ENCODE peak calls at places on chromosomes 2 and 18, in six cellular contexts. Z is IMR-90, G is H1, O is mesenchymal stem cell, Q is neuronal stem cell, H is H9. N is an unnamed sample.

GRCh38 chr2:20563833-20564232 is 87.1 kb downstream of the HS1BP3 start:
- DNase-seq in Z (peak), G (no peak), O (no peak), Q (no peak), H (no peak), N (no peak)

GRCh38 chr2:130241041-130241707 is 42.9 kb upstream of the TUBA3E start:
- DNase-seq in Z (peak), G (no peak), O (peak), Q (no peak), H (no peak), N (peak)

GRCh38 chr2:72143441-72144356 is 4.0 kb downstream of the CYP26B1 start:
- DNase-seq in Z (no peak), G (no peak), O (peak), Q (no peak), H (peak), N (no peak)

GRCh38 chr2:20077411-20077940 is 26.0 kb upstream of the LAPTM4A start:
- DNase-seq in Z (no peak), G (no peak), O (no peak), Q (no peak), H (no peak), N (no peak)

GRCh38 chr2:126504953-126505352 is 151.0 kb upstream of the GYPC start:
- DNase-seq in Z (no peak), G (no peak), O (no peak), Q (no peak), H (no peak), N (no peak)

GRCh38 chr2:222410534-222410933 is 13.8 kb upstream of the SGPP2 start:
- DNase-seq in Z (no peak), G (no peak), O (no peak), Q (no peak), H (peak), N (peak)

GRCh38 chr18:50006470-50007046 is 188.4 kb downstream of the MYO5B start:
- DNase-seq in Z (no peak), G (no peak), O (no peak), Q (no peak), H (no peak), N (no peak)

GRCh38 chr2:129721841-129722240 is 257.6 kb upstream of the RAB6C start:
- DNase-seq in Z (no peak), G (no peak), O (no peak), Q (no peak), H (peak), N (no peak)

GRCh38 chr2:239361311-239361642 is 39.5 kb downstream of the HDAC4 start:
- DNase-seq in Z (peak), G (no peak), O (peak), Q (no peak), H (peak), N (no peak)

GRCh38 chr18:2923464-2923863 is 76.7 kb downstream of the EMILIN2 start:
- DNase-seq in Z (peak), G (no peak), O (peak), Q (no peak), H (no peak), N (no peak)

GRCh38 chr2:73203055-73203681 is 794 bp downstream of the NOTO start:
- DNase-seq in Z (no peak), G (no peak), O (peak), Q (no peak), H (peak), N (peak)

GRCh38 chr2:234961784-234962183 is 10.0 kb downstream of the SH3BP4 start:
- DNase-seq in Z (no peak), G (no peak), O (peak), Q (no peak), H (no peak), N (no peak)

GRCh38 chr2:54954158-54954557 is 96.1 kb downstream of the RTN4 start:
- DNase-seq in Z (no peak), G (no peak), O (no peak), Q (no peak), H (no peak), N (no peak)
- H3K23ac ChIP-seq in Z (no peak), G (no peak), O (no peak), Q (no peak), H (no peak), N (no peak)

GRCh38 chr18:23038712-23039111 is 96.6 kb upstream of the CABLES1 start:
- DNase-seq in Z (peak), G (no peak), O (peak), Q (no peak), H (no peak), N (peak)

GRCh38 chr18:23042133-23042532 is 93.2 kb upstream of the CABLES1 start:
- DNase-seq in Z (no peak), G (no peak), O (no peak), Q (no peak), H (no peak), N (no peak)

GRCh38 chr18:23049698-23050373 is 85.4 kb upstream of the CABLES1 start:
- DNase-seq in Z (no peak), G (no peak), O (no peak), Q (no peak), H (no peak), N (no peak)

GRCh38 chr18:23043803-23044376 is 91.4 kb upstream of the CABLES1 start:
- DNase-seq in Z (no peak), G (no peak), O (no peak), Q (no peak), H (no peak), N (no peak)
- H2AK5ac ChIP-seq in Z (no peak), G (no peak), O (no peak), Q (no peak), H (no peak), N (no peak)

DNA sequence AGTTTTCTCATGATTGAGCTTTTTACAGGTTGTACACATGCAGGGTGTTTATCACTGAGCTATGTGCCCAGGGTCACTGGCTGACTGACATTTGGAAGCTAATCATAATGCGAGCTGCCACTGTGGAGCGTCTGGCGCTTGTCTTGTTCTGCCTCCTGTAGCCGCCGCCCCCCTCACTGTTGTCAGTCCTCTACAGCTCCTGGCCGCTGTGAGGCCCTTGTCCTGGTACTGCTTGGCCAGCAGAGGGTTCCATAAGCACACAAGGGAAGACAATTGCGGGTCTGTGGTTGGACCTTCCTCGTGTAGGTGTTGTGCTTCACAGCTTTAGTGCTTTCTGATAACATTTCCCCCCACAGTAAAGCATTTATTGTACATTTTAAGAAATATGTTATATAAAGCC is 105.6 kb upstream of the LDLRAD4 start:
- DNase-seq in Z (peak), G (peak), O (peak), Q (peak), H (peak), N (peak)
- H4K91ac ChIP-seq in Z (no peak), G (no peak), O (no peak), Q (no peak), H (no peak), N (no peak)

GRCh38 chr2:74514368-74515270 is at the start of gene TLX2:
- DNase-seq in Z (no peak), G (no peak), O (no peak), Q (no peak), H (peak), N (no peak)
- H3K23ac ChIP-seq in Z (peak), G (no peak), O (no peak), Q (peak), H (no peak), N (no peak)

DNA sequence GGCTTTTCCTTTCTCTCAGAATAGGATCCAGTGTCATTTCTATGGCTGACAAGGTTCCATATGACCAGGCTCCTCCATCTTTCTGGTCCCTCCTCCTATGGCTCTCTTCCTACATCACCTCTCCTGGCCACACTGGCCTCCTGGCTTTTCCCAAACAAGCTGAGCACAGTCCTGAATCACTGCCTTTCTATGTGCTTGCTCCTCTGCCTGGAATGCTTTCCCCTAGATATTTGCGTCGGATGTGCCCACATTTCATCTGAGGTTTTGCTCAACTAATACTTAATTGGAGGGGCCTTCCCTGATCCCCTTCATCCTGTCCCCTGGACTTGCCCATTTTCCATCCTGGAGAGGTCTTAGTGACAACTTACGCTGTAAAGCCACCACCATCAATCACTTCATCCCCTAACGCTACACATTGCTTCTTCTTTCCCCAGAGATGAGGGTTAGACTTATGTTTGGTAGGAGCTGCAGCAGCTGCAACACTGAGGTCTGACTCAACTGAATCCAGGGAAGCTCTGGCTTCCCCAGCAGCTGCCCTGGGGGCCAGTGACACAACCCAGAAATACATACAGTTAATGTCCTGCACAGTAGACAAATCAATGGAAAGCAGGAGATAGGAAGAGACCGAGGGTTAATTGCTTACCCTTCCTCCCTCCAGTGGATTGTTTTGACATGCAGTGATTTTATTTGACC is 42.9 kb downstream of the QPCT start:
- DNase-seq in Z (peak), G (no peak), O (peak), Q (no peak), H (no peak), N (peak)
- H2AK5ac ChIP-seq in Z (no peak), G (no peak), O (no peak), Q (peak), H (no peak), N (no peak)

DNA sequence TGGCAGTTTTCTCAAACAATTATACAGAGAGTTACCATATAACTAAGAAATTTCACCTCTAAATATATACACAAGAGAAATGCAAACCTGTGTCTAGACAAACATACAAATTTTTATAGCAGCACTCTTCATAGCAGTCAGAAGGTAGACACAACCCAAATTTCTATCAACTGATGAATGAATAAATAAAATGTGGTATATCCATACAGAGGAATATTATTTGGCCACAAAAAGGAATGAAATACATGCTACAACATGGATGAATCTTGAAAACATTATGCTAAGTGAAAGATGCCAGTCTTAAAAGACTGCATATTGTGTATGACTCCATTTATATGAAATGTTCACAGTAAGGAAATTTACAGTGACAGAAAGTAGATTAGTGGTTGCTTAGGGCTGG is 30.6 kb upstream of the KDM3A start:
- DNase-seq in Z (no peak), G (no peak), O (no peak), Q (no peak), H (no peak), N (no peak)
- H4K91ac ChIP-seq in Z (no peak), G (no peak), O (no peak), Q (no peak), H (no peak), N (no peak)